ENCODE peak calls at places on chromosomes 7 and 10, in ten cellular contexts. I is EH; Y is skeletal muscle cell; P is NCI-H2081; E is neural crest cell; H is progenitor cell of endocrine pancreas; L is NCI-H1436; C is activated T-cell treated with anti-CD3 and anti-CD28 coated beads for 24 hours; O is HTR-8/SVneo; J is activated CD8-positive, alpha-beta memory T cell treated with anti-CD3 and anti-CD28 coated beads, Interleukin-2, amount 50 U/mL, for 48 hours. W is an unnamed sample.

GRCh38 chr7:155798673-155799439 is 13.4 kb downstream of the SHH start:
- DNase-seq in J (no peak), I (no peak), L (no peak), H (no peak), Y (no peak), E (no peak), O (no peak), P (peak; percentile 18), C (no peak), W (no peak)

GRCh38 chr7:158450476-158451124 is 137.0 kb downstream of the PTPRN2 start:
- DNase-seq in C (no peak), L (peak; percentile 30), I (no peak), P (no peak), O (no peak), Y (no peak), J (no peak), H (no peak), E (no peak), W (no peak)

GRCh38 chr7:92043637-92044036 is 90.6 kb downstream of the CYP51A1 start:
- DNase-seq in Y (no peak), L (no peak), H (no peak), O (no peak), C (no peak), E (no peak), P (no peak), I (no peak), J (no peak), W (no peak)

GRCh38 chr7:123653162-123653561 is 2.5 kb upstream of the LMOD2 start:
- DNase-seq in O (no peak), L (no peak), E (no peak), J (no peak), Y (no peak), H (no peak), C (no peak), I (no peak), P (no peak), W (no peak)

GRCh38 chr7:98420966-98421612 is 20.2 kb upstream of the BAIAP2L1 start:
- DNase-seq in L (peak; percentile 81), O (peak; percentile 54), C (peak; percentile 18), J (peak; percentile 86), H (peak; percentile 78), I (peak; percentile 29), P (peak; percentile 90), E (peak; percentile 29), Y (no peak), W (peak; percentile 78)

GRCh38 chr10:104589431-104589830 is 51.7 kb upstream of the SORCS3 start:
- DNase-seq in J (no peak), P (no peak), Y (no peak), C (no peak), O (no peak), I (peak; percentile 66), H (no peak), E (no peak), L (no peak), W (no peak)

GRCh38 chr10:8104005-8104404 is 49.5 kb downstream of the GATA3 start:
- DNase-seq in Y (no peak), L (no peak), P (no peak), H (no peak), O (no peak), J (no peak), I (no peak), E (no peak), C (no peak), W (no peak)

GRCh38 chr7:116438274-116438673 is 61.3 kb upstream of the CAV2 start:
- DNase-seq in H (no peak), Y (no peak), L (no peak), J (no peak), E (no peak), O (peak; percentile 12), I (peak; percentile 44), P (no peak), C (no peak), W (no peak)

GRCh38 chr7:2163565-2163964 is 69.2 kb downstream of the MAD1L1 start:
- DNase-seq in C (no peak), Y (no peak), J (no peak), P (no peak), I (no peak), L (no peak), O (no peak), H (no peak), E (no peak), W (peak; percentile 29)

GRCh38 chr10:132960071-132960472 is 17.7 kb upstream of the CFAP46 start:
- DNase-seq in E (no peak), P (no peak), I (no peak), L (no peak), J (no peak), C (no peak), O (no peak), Y (no peak), H (no peak), W (no peak)

GRCh38 chr10:81018898-81019890 is 481.5 kb downstream of the SH2D4B start:
- DNase-seq in H (no peak), L (peak; percentile 43), C (no peak), J (no peak), P (peak; percentile 7), O (peak; percentile 5), I (peak; percentile 19), E (peak; percentile 19), Y (peak; percentile 12), W (no peak)

GRCh38 chr10:88415533-88416130 is 167.5 kb downstream of the RNLS start:
- DNase-seq in H (no peak), C (no peak), Y (no peak), P (no peak), O (no peak), L (no peak), I (no peak), E (no peak), J (no peak), W (no peak)

GRCh38 chr7:155007947-155008346 is 5.0 kb upstream of the PAXIP1 start:
- DNase-seq in O (no peak), I (peak; percentile 26), E (peak; percentile 14), Y (no peak), P (no peak), C (no peak), L (no peak), H (no peak), J (no peak), W (peak; percentile 55)

GRCh38 chr10:12435348-12435747 is 86.0 kb downstream of the CAMK1D start:
- DNase-seq in Y (no peak), L (no peak), I (no peak), J (no peak), O (no peak), C (no peak), E (no peak), H (no peak), P (peak; percentile 16), W (no peak)

GRCh38 chr10:71860243-71861029 is 9.4 kb upstream of the PSAP start:
- DNase-seq in E (peak; percentile 50), L (peak; percentile 92), C (peak; percentile 21), O (peak; percentile 95), I (peak; percentile 100), P (peak; percentile 43), Y (peak; percentile 100), H (peak; percentile 18), J (peak; percentile 64), W (peak; percentile 75)

GRCh38 chr7:149741629-149742028 is 31.8 kb downstream of the ZNF467 start:
- DNase-seq in O (no peak), I (peak; percentile 37), H (no peak), E (no peak), C (no peak), L (no peak), Y (no peak), P (peak; percentile 13), J (no peak), W (no peak)

GRCh38 chr7:124557587-124557986 is 208.0 kb downstream of the GPR37 start:
- DNase-seq in E (no peak), O (no peak), C (no peak), I (no peak), J (no peak), P (no peak), Y (no peak), H (no peak), L (no peak), W (no peak)

GRCh38 chr10:102413053-102413705 is 5.4 kb downstream of the PSD start:
- DNase-seq in E (peak; percentile 67), P (peak; percentile 59), H (no peak), C (no peak), I (peak; percentile 31), Y (no peak), O (no peak), J (peak; percentile 71), L (peak; percentile 85), W (peak; percentile 84)

GRCh38 chr7:44275829-44276570 is 49.4 kb downstream of the CAMK2B start:
- DNase-seq in H (peak; percentile 61), Y (no peak), I (no peak), E (peak; percentile 60), O (no peak), L (peak; percentile 72), P (peak; percentile 35), J (no peak), C (no peak), W (peak; percentile 90)

GRCh38 chr10:33334839-33335549 is 527 bp upstream of the NRP1 start:
- DNase-seq in O (peak; percentile 79), H (peak; percentile 67), E (peak; percentile 70), P (peak; percentile 42), J (peak; percentile 80), C (no peak), Y (peak; percentile 91), L (peak; percentile 60), I (peak; percentile 80), W (peak; percentile 85)

GRCh38 chr10:26479766-26480492 is 41.8 kb downstream of the APBB1IP start:
- DNase-seq in H (no peak), C (no peak), Y (no peak), E (no peak), I (no peak), J (no peak), P (no peak), L (no peak), O (no peak), W (no peak)

GRCh38 chr7:3043544-3044395 is at the start of gene CARD11:
- DNase-seq in E (no peak), Y (no peak), I (no peak), J (peak; percentile 75), O (peak; percentile 51), P (no peak), H (no peak), L (no peak), C (peak; percentile 39), W (no peak)

GRCh38 chr10:79322616-79323566 is 24.4 kb upstream of the PPIF start:
- DNase-seq in H (no peak), P (no peak), I (peak; percentile 94), O (peak; percentile 47), L (no peak), Y (peak; percentile 82), C (peak; percentile 72), E (no peak), J (peak; percentile 84), W (no peak)

GRCh38 chr7:52973126-52973525 is 62.3 kb upstream of the POM121L12 start:
- DNase-seq in H (no peak), O (no peak), L (no peak), Y (no peak), C (no peak), I (no peak), E (no peak), J (no peak), P (no peak), W (no peak)

W was measured in ecto neural progenitor cell.